ENCODE peak calls at places on chromosomes 13 and 19, in four cellular contexts. L is SJSA1, S is SJCRH30, F is OCI-LY7. C is an unnamed sample.

GRCh38 chr13:95480131-95480545 is 72.4 kb upstream of the CLDN10 start:
- DNase-seq in L (no peak), S (no peak), F (no peak), C (peak; percentile 68)

GRCh38 chr13:47216176-47216822 is 319.4 kb upstream of the HTR2A start:
- DNase-seq in L (no peak), F (no peak), S (peak; percentile 25), C (no peak)

GRCh38 chr13:98871727-98872126 is 106.1 kb downstream of the DOCK9 start:
- DNase-seq in F (no peak), L (peak; percentile 73), S (no peak), C (no peak)

GRCh38 chr19:1387684-1388636 is 4.3 kb downstream of the NDUFS7 start:
- DNase-seq in L (peak; percentile 44), S (no peak), F (no peak), C (no peak)

GRCh38 chr13:30526612-30527217 is 61.0 kb upstream of the HMGB1 start:
- DNase-seq in L (no peak), F (no peak), S (no peak), C (peak; percentile 16)

GRCh38 chr13:37648604-37649003 is 50.0 kb upstream of the POSTN start:
- DNase-seq in F (no peak), L (no peak), S (no peak), C (no peak)

GRCh38 chr13:97879646-97880297 is 73.7 kb upstream of the IPO5 start:
- DNase-seq in F (no peak), L (peak; percentile 66), S (peak; percentile 65), C (peak; percentile 84)

GRCh38 chr19:48249502-48250014 is 6.2 kb downstream of the CARD8 start:
- DNase-seq in F (peak; percentile 80), S (no peak), L (no peak), C (no peak)

GRCh38 chr13:33697936-33698335 is 120.0 kb upstream of the RFC3 start:
- DNase-seq in F (no peak), L (no peak), S (no peak), C (no peak)

GRCh38 chr13:23671902-23672301 is 101.7 kb downstream of the TNFRSF19 start:
- DNase-seq in S (peak; percentile 42), F (no peak), L (no peak), C (no peak)

GRCh38 chr13:35914662-35915061 is 216.5 kb downstream of the DCLK1 start:
- DNase-seq in F (no peak), L (no peak), S (no peak), C (no peak)

GRCh38 chr19:52959613-52960295 is 2.9 kb downstream of the ZNF816 start:
- DNase-seq in F (no peak), L (no peak), S (no peak), C (no peak)

GRCh38 chr19:52961981-52962380 is 700 bp downstream of the ZNF816 start:
- DNase-seq in S (no peak), L (no peak), F (peak; percentile 4), C (no peak)

GRCh38 chr19:52962394-52963228 is at the start of gene ZNF816:
- DNase-seq in L (peak; percentile 97), F (peak; percentile 97), S (peak; percentile 97), C (peak; percentile 98)

GRCh38 chr19:52956917-52957316 is 5.8 kb downstream of the ZNF816 start:
- DNase-seq in F (no peak), L (no peak), S (no peak), C (no peak)

DNA sequence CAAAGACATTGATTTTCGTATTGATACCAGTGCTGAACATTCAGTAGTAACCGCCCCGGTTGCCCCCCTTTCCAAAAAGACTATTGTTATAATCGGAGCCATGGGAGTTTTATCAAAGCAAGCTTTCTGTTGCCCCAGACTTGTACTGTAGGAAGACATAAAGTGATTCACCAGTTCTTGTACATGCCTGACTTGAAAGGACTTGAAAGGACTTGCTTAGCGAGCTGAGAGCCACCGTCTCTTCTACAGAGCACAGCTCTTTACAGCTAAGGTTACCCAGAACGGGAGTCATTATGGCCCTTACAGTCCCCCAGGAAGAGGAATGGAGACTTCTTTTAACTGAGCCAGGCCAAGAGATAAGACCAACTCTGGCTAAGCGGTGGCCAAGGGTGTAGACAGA is 5.1 kb downstream of the ZNF816 start:
- DNase-seq in L (no peak), F (no peak), S (no peak), C (no peak)
- H3K9me3 ChIP-seq in L (no peaks in the 10 kb centered on the region), F (peaks cover 4% of the 10 kb centered on the region), S (peaks cover 2% of the 10 kb centered on the region), C (no peaks in the 10 kb centered on the region)

GRCh38 chr19:56637976-56638555 is 4.9 kb upstream of the SMIM17 start:
- DNase-seq in F (peak; percentile 41), S (peak; percentile 95), L (no peak), C (peak; percentile 91)
- H3K9me3 ChIP-seq in F (peaks cover 5% of the 10 kb centered on the region), S (no peaks in the 10 kb centered on the region), L (peaks cover 26% of the 10 kb centered on the region), C (no peaks in the 10 kb centered on the region)

DNA sequence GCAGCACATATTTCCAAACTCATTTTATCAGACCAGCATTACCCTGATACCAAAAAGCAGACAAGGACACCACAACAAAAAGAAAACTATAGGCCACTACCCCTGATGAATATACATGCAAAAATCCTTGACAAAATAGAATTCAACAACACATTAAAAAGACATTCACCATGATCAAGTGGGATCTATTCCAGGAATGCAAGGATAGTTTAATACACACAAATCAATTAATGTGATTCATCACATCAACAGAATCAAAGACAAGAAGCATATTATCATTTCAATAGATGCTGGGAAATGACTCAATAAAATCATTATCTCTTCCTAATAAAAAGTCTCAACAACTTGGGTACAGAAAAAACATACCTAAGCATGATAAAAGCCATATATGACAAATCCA is 11.2 kb downstream of the ZNF347 start:
- DNase-seq in L (no peak), S (no peak), F (no peak), C (no peak)
- H3K9me3 ChIP-seq in L (peaks cover 4% of the 10 kb centered on the region), S (peaks cover 15% of the 10 kb centered on the region), F (peaks cover 42% of the 10 kb centered on the region), C (no peaks in the 10 kb centered on the region)

DNA sequence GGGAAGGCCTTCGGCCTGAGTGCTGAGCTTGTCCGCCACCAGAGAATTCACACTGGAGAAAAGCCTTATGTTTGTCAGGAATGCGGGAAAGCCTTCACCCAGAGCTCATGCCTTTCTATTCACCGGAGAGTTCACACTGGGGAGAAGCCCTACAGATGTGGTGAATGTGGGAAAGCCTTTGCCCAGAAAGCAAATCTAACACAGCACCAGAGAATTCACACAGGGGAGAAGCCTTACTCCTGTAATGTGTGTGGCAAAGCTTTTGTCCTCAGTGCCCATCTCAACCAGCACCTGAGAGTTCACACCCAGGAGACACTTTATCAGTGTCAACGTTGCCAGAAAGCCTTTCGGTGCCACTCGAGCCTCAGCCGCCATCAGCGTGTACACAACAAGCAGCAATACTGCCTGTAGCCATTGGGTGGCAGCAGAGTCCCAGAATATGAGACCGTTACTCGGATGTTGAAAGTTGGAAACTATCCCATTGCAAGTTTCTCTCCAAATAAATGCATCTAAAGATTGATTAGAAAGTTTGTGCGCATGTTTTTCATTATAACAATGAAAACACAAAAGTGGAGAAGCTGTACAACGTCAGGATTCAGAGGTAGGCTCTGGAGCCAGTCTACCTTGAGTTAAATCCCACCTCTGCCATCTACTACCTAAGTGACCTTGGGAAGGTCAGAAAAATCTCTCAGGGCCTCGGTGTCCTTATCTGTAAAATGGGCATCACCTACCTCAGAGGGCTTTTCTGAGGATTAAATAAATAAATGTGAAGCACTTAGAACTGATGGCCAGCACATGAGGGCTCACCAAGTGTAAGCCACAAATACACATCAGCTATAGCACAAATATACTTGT is 21.1 kb downstream of the ZNF473 start:
- DNase-seq in F (peak; percentile 74), S (peak; percentile 70), L (no peak), C (peak; percentile 27)
- H3K9me3 ChIP-seq in F (no peaks in the 10 kb centered on the region), S (peaks cover 16% of the 10 kb centered on the region), L (peaks cover 60% of the 10 kb centered on the region), C (peaks cover 2% of the 10 kb centered on the region)

GRCh38 chr19:27767234-27767633 is 1445.7 kb downstream of the UQCRFS1 start:
- DNase-seq in S (no peak), L (peak; percentile 8), F (no peak), C (no peak)
- H3K9me3 ChIP-seq in S (no peaks in the 10 kb centered on the region), L (no peaks in the 10 kb centered on the region), F (no peaks in the 10 kb centered on the region), C (no peaks in the 10 kb centered on the region)

GRCh38 chr13:26445092-26445491 is 112.4 kb upstream of the WASF3 start:
- DNase-seq in S (peak; percentile 33), L (no peak), F (no peak), C (no peak)
- H3K9me3 ChIP-seq in S (no peaks in the 10 kb centered on the region), L (no peaks in the 10 kb centered on the region), F (no peaks in the 10 kb centered on the region), C (no peaks in the 10 kb centered on the region)

GRCh38 chr19:52660981-52661380 is 22.8 kb upstream of the ZNF83 start:
- DNase-seq in F (no peak), S (no peak), L (no peak), C (no peak)
- H3K9me3 ChIP-seq in F (no peaks in the 10 kb centered on the region), S (no peaks in the 10 kb centered on the region), L (peaks cover 3% of the 10 kb centered on the region), C (no peaks in the 10 kb centered on the region)